ENCODE peak calls at places on chromosomes 7 and 10, in seven cellular contexts. E is IMR-90, Q is nephron progenitor cell, O is kidney epithelial cell, K is neural crest cell, D is Peyer's patch, I is mesothelial cell of epicardium. V is an unnamed sample.
A peak's percentile ranks its signal among the peaks of the same experiment; 100 is the strongest.

GRCh38 chr10:80459047-80459865 is 5.1 kb downstream of the TSPAN14 start:
- DNase-seq in E (no peak), Q (no peak), O (no peak), K (no peak), D (peak; percentile 91), I (no peak), V (no peak)

GRCh38 chr7:79512269-79512668 is 58.8 kb upstream of the MAGI2 start:
- DNase-seq in E (peak; percentile 68), Q (no peak), O (no peak), K (no peak), D (no peak), I (no peak), V (no peak)

GRCh38 chr7:148669907-148670306 is 28.8 kb upstream of the CUL1 start:
- DNase-seq in E (peak; percentile 24), Q (no peak), O (no peak), K (no peak), D (no peak), I (no peak), V (no peak)

GRCh38 chr7:144459635-144460034 is 56.1 kb upstream of the NOBOX start:
- DNase-seq in E (no peak), Q (no peak), O (no peak), K (no peak), D (no peak), I (no peak), V (no peak)

GRCh38 chr7:140640727-140641531 is at the start of gene DENND2A:
- DNase-seq in E (peak; percentile 76), Q (peak; percentile 89), O (no peak), K (peak; percentile 70), D (peak; percentile 67), I (peak; percentile 77), V (peak; percentile 85)

GRCh38 chr7:130444230-130444629 is 3.4 kb upstream of the CEP41 start:
- DNase-seq in E (peak; percentile 63), Q (no peak), O (no peak), K (no peak), D (no peak), I (no peak), V (no peak)

GRCh38 chr10:25522946-25523608 is 348.3 kb downstream of the GPR158 start:
- DNase-seq in E (no peak), Q (no peak), O (no peak), K (no peak), D (no peak), I (no peak), V (no peak)

GRCh38 chr10:19817251-19818046 is 1.2 kb downstream of the PLXDC2 start:
- DNase-seq in E (no peak), Q (peak; percentile 52), O (no peak), K (peak; percentile 2), D (no peak), I (peak; percentile 51), V (no peak)

GRCh38 chr7:31633894-31634494 is 53.0 kb upstream of the PPP1R17 start:
- DNase-seq in E (peak; percentile 39), Q (peak; percentile 48), O (peak; percentile 9), K (peak; percentile 53), D (peak; percentile 74), I (peak; percentile 55), V (no peak)

GRCh38 chr10:25631471-25631870 is 302.6 kb upstream of the MYO3A start:
- DNase-seq in E (no peak), Q (no peak), O (no peak), K (no peak), D (no peak), I (no peak), V (no peak)

GRCh38 chr10:73807471-73807870 is 3.9 kb downstream of the NDST2 start:
- DNase-seq in E (no peak), Q (no peak), O (no peak), K (no peak), D (no peak), I (no peak), V (no peak)

GRCh38 chr7:51031791-51032484 is 249.2 kb upstream of the GRB10 start:
- DNase-seq in E (no peak), Q (no peak), O (no peak), K (no peak), D (peak; percentile 31), I (no peak), V (no peak)

GRCh38 chr10:110511734-110512449 is 14.2 kb downstream of the DUSP5 start:
- DNase-seq in E (no peak), Q (no peak), O (no peak), K (no peak), D (peak; percentile 17), I (no peak), V (no peak)

GRCh38 chr7:111438369-111439289 is 123.7 kb downstream of the IMMP2L start:
- DNase-seq in E (peak; percentile 84), Q (peak; percentile 19), O (peak; percentile 12), K (no peak), D (no peak), I (no peak), V (no peak)

GRCh38 chr10:83276971-83277370 is 862.3 kb upstream of the GHITM start:
- DNase-seq in E (no peak), Q (no peak), O (no peak), K (no peak), D (no peak), I (no peak), V (no peak)

GRCh38 chr10:83274088-83274487 is 865.2 kb upstream of the GHITM start:
- DNase-seq in E (no peak), Q (no peak), O (no peak), K (no peak), D (no peak), I (no peak), V (no peak)

DNA sequence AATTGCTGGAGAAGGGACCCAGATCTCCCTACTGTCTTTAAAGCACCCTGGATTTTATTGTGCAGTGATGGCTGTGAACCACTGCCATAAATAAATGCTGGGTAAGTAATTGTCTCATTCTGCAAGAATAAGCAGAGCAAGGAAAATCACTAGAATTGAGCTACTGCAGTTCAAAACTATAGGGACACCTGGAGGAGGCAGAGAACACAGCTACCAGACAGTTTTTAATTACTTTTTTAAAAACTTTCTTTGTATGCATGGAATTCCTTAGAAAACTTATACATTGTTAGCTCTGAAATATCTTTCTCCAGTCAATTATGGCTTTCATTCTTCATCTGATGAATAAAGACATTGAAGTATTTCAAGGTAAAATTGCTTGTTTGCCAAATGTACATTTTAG is 866.3 kb upstream of the GHITM start:
- DNase-seq in E (no peak), Q (no peak), O (no peak), K (no peak), D (no peak), I (no peak), V (no peak)
- TF ChIP-seq CTCF in E (no peak), Q (peak; percentile 17), O (peak; percentile 19), K (peak; percentile 50), D (no peak), I (no peak), V (no peak)

GRCh38 chr10:102595293-102595692 is 49.0 kb upstream of the TRIM8 start:
- DNase-seq in E (no peak), Q (no peak), O (no peak), K (no peak), D (no peak), I (no peak), V (no peak)
- TF ChIP-seq CTCF in E (no peak), Q (no peak), O (no peak), K (no peak), D (no peak), I (no peak), V (no peak)

DNA sequence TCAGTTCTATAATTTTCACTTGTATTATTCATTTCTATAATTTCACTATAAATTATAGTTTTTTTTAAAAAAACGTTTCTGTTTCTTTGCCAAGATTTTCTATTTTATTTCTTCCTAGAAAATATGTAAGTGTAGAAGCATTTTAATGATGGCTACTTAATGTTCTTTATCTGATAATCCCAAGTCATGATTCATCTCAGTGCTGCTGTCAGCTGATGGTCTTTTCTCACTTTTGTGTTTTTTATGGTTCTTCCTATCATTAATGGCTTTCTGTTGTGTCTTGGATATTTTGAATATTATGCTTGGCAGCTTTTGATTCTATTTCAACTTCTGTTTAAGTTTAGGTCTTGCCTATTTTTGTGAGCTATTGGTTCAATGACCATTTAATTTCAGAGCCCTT is 268.6 kb downstream of the BAMBI start:
- DNase-seq in E (no peak), Q (no peak), O (no peak), K (no peak), D (no peak), I (no peak), V (no peak)
- TF ChIP-seq CTCF in E (no peak), Q (no peak), O (no peak), K (no peak), D (no peak), I (no peak), V (no peak)

DNA sequence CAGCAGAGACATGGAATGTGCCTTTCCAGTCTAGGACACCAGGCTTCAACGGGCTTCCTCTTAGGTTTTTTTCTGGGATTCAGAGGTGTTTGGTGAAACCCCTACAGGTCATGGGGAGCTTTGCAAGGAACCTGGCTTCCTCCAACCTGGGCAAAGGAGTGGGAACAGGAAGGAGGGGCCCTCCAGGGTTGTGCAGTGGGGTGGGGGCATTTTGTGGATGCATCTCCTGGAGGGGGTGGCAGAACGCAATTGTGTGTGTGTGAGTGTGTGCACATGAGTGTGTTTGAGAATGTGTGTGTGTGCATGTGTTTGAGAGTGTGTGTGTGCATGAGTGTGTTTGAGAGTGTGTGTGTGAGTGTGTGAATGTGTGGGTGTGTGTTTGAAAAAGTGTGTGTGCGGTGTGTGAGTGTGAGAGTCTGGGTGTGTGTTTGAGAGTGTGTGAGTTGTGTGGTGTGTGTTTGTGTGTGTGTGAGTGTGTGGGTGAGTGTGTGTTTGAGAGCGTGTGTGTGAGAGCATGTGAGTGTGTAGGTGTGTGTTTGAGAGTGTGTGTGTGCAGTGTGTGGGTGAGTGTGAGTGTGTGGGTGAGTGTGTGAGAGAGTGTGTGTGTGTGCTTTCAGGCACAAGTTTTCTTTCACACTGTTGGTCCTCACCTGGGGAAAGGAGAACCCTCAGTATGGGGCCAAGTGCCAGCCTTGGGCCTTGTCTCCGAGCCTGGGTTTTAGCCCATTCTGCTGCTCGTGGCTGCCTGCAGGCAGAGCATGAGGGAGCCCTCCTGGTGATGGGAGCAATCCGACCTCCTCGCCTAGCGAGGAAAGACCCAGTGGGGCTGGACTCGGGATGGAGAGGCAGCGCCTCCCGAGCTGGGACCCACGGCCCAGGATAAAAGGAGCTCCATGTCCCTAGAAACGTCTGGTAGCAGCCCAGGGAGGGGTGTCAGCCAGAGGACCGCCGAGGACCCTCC is 35.5 kb downstream of the CDH23 start:
- DNase-seq in E (no peak), Q (no peak), O (no peak), K (no peak), D (peak; percentile 25), I (peak; percentile 20), V (no peak)
- TF ChIP-seq CTCF in E (no peak), Q (no peak), O (no peak), K (peak; percentile 24), D (no peak), I (no peak), V (no peak)

GRCh38 chr7:74405191-74405898 is 48.4 kb upstream of the GTF2IRD1 start:
- DNase-seq in E (no peak), Q (peak; percentile 66), O (no peak), K (peak; percentile 18), D (no peak), I (no peak), V (peak; percentile 72)
- TF ChIP-seq CTCF in E (peak; percentile 26), Q (peak; percentile 66), O (peak; percentile 69), K (peak; percentile 52), D (peak; percentile 15), I (no peak), V (peak; percentile 62)

GRCh38 chr7:73647725-73648592 is 19.7 kb upstream of the VPS37D start:
- DNase-seq in E (no peak), Q (peak; percentile 49), O (no peak), K (no peak), D (peak; percentile 91), I (no peak), V (no peak)
- TF ChIP-seq CTCF in E (no peak), Q (no peak), O (no peak), K (no peak), D (peak; percentile 62), I (no peak), V (peak; percentile 20)